ENCODE peak calls at places on chromosomes 3 and 15, in four cellular contexts. One of them, this sample, is unnamed. For H3K4me1 and H3K27me3, the result is how much of the 10 kb centered on the place peaks cover.

GRCh38 chr3:17740703-17741102 is 1.7 kb downstream of the TBC1D5 start:
- DNase-seq in lower lobe of right lung: no peak
- DNase-seq in HepG2: peak
- DNase-seq in IMR-90: peak
- DNase-seq in this sample: peak

GRCh38 chr15:65062726-65063125 is 5.1 kb downstream of the RASL12 start:
- DNase-seq in lower lobe of right lung: no peak
- DNase-seq in HepG2: no peak
- DNase-seq in IMR-90: no peak
- DNase-seq in this sample: no peak

GRCh38 chr3:143571548-143571947 is 276.7 kb downstream of the SLC9A9 start:
- DNase-seq in lower lobe of right lung: no peak
- DNase-seq in HepG2: no peak
- DNase-seq in IMR-90: no peak
- DNase-seq in this sample: no peak

GRCh38 chr3:181629029-181629428 is 82.7 kb upstream of the SOX2 start:
- DNase-seq in lower lobe of right lung: no peak
- DNase-seq in HepG2: no peak
- DNase-seq in IMR-90: peak
- DNase-seq in this sample: no peak

GRCh38 chr3:29697989-29698388 is 417.1 kb downstream of the RBMS3 start:
- DNase-seq in lower lobe of right lung: no peak
- DNase-seq in HepG2: no peak
- DNase-seq in IMR-90: peak
- DNase-seq in this sample: peak

GRCh38 chr15:75030023-75030413 is 6.6 kb downstream of the PPCDC start:
- DNase-seq in lower lobe of right lung: no peak
- DNase-seq in HepG2: no peak
- DNase-seq in IMR-90: peak
- DNase-seq in this sample: no peak

GRCh38 chr3:29156071-29156715 is 124.7 kb upstream of the RBMS3 start:
- DNase-seq in lower lobe of right lung: no peak
- DNase-seq in HepG2: no peak
- DNase-seq in IMR-90: peak
- DNase-seq in this sample: no peak

GRCh38 chr3:111315911-111316310 is 226.1 kb upstream of the CD96 start:
- DNase-seq in lower lobe of right lung: no peak
- DNase-seq in HepG2: no peak
- DNase-seq in IMR-90: peak
- DNase-seq in this sample: peak

GRCh38 chr3:128307029-128307633 is 153.8 kb downstream of the EEFSEC start:
- DNase-seq in lower lobe of right lung: no peak
- DNase-seq in HepG2: peak
- DNase-seq in IMR-90: no peak
- DNase-seq in this sample: no peak

GRCh38 chr3:50251220-50251619 is 15.2 kb downstream of the GNAI2 start:
- DNase-seq in lower lobe of right lung: no peak
- DNase-seq in HepG2: no peak
- DNase-seq in IMR-90: peak
- DNase-seq in this sample: no peak

GRCh38 chr15:92062505-92062904 is 209.0 kb downstream of the SLCO3A1 start:
- DNase-seq in lower lobe of right lung: no peak
- DNase-seq in HepG2: no peak
- DNase-seq in IMR-90: no peak
- DNase-seq in this sample: no peak

GRCh38 chr15:83250766-83251165 is 33.7 kb downstream of the BNC1 start:
- DNase-seq in lower lobe of right lung: no peak
- DNase-seq in HepG2: no peak
- DNase-seq in IMR-90: no peak
- DNase-seq in this sample: no peak

GRCh38 chr15:42723068-42723467 is 13.9 kb downstream of the CDAN1 start:
- DNase-seq in lower lobe of right lung: no peak
- DNase-seq in HepG2: peak
- DNase-seq in IMR-90: no peak
- DNase-seq in this sample: no peak

GRCh38 chr3:28081533-28081947 is 159.9 kb upstream of the CMC1 start:
- DNase-seq in lower lobe of right lung: no peak
- DNase-seq in HepG2: no peak
- DNase-seq in IMR-90: no peak
- DNase-seq in this sample: no peak

GRCh38 chr3:38274864-38275649 is 7.0 kb upstream of the SLC22A14 start:
- DNase-seq in lower lobe of right lung: no peak
- DNase-seq in HepG2: no peak
- DNase-seq in IMR-90: no peak
- DNase-seq in this sample: no peak

GRCh38 chr3:20080956-20081554 is 40.8 kb downstream of the KAT2B start:
- DNase-seq in lower lobe of right lung: peak
- DNase-seq in HepG2: peak
- DNase-seq in IMR-90: peak
- DNase-seq in this sample: no peak

GRCh38 chr3:127226946-127227842 is 34.3 kb downstream of the PRR23E start:
- DNase-seq in lower lobe of right lung: no peak
- DNase-seq in HepG2: peak
- DNase-seq in IMR-90: no peak
- DNase-seq in this sample: no peak

GRCh38 chr15:40963201-40963600 is 9.9 kb downstream of the CHAC1 start:
- DNase-seq in lower lobe of right lung: no peak
- DNase-seq in HepG2: no peak
- DNase-seq in IMR-90: no peak
- DNase-seq in this sample: no peak

GRCh38 chr3:126891791-126892190 is 91.1 kb upstream of the PLXNA1 start:
- DNase-seq in lower lobe of right lung: no peak
- DNase-seq in HepG2: no peak
- DNase-seq in IMR-90: no peak
- DNase-seq in this sample: no peak

GRCh38 chr15:84911879-84912660 is 27.6 kb downstream of the SLC28A1 start:
- DNase-seq in lower lobe of right lung: no peak
- DNase-seq in HepG2: peak
- DNase-seq in IMR-90: peak
- DNase-seq in this sample: no peak

GRCh38 chr15:82543155-82543554 is 2.9 kb upstream of the RPS17 start:
- DNase-seq in lower lobe of right lung: no peak
- DNase-seq in HepG2: no peak
- DNase-seq in IMR-90: peak
- DNase-seq in this sample: peak

GRCh38 chr3:105800320-105800719 is 68.5 kb downstream of the CBLB start:
- DNase-seq in lower lobe of right lung: no peak
- DNase-seq in HepG2: no peak
- DNase-seq in IMR-90: no peak
- DNase-seq in this sample: no peak

GRCh38 chr3:125647318-125648014 is 52.2 kb upstream of the OSBPL11 start:
- DNase-seq in lower lobe of right lung: peak
- DNase-seq in HepG2: no peak
- DNase-seq in IMR-90: no peak
- DNase-seq in this sample: no peak

DNA sequence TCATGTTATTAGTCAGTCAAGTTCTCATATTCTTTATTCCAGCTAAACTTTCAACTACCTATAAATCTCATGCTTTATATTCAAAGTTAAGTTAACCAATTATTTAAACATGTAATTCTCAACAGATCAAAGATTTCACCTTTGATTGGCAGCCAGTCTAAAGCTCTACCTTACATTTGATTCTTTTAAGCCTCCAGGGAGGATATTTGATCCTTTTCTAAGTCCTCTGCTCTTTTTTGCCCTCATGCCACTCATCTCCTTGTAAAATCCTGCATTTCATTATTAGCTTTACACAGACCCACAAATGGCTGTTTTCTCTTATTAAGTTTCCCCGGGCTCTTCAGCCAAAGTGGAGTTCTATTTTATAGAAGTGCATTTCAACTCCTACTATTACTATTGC is 134.1 kb downstream of the NLGN1 start:
- DNase-seq in lower lobe of right lung: no peak
- DNase-seq in HepG2: no peak
- DNase-seq in IMR-90: no peak
- DNase-seq in this sample: peak
- H3K4me1 ChIP-seq in lower lobe of right lung: under half
- H3K4me1 ChIP-seq in HepG2: under half
- H3K4me1 ChIP-seq in IMR-90: under half
- H3K4me1 ChIP-seq in this sample: under half

DNA sequence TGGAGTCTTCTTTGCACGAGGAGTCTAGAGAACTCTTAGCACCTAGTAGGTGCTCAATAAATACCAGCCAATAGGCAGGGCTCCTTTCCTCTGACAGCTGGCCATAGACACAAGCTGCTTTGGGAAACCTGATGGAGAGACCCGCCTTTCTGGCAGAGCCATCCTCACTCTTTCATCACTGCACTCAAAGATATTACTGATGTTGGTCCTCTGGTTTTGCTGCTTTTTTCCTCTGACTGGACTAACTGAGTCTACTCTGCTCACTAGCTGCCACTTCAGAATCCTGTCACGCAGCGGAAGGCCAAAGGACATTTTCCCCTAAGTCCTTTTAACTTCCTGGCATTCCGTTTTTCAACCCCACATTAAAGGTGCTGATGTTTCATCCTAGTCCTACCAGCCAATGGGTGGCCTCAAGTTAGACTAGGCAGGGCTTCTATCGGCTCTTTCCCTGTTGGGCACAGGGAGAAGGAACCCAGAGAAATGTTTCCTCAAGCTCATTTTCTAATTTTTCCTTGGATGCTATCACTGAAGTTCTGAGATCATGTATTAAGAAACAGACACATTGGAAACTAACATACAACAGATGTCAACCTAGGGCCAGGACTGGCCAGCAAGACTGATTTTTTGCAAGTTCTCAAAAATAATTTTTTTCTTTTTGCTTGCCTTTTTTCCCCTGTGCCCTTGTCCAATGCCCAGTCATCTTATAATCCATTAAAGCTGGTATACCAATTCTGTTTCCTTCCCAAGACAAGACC is 132.8 kb upstream of the ICE2 start:
- DNase-seq in lower lobe of right lung: no peak
- DNase-seq in HepG2: no peak
- DNase-seq in IMR-90: no peak
- DNase-seq in this sample: no peak
- H3K27me3 ChIP-seq in lower lobe of right lung: under half
- H3K27me3 ChIP-seq in HepG2: half or more
- H3K27me3 ChIP-seq in IMR-90: half or more
- H3K27me3 ChIP-seq in this sample: under half

DNA sequence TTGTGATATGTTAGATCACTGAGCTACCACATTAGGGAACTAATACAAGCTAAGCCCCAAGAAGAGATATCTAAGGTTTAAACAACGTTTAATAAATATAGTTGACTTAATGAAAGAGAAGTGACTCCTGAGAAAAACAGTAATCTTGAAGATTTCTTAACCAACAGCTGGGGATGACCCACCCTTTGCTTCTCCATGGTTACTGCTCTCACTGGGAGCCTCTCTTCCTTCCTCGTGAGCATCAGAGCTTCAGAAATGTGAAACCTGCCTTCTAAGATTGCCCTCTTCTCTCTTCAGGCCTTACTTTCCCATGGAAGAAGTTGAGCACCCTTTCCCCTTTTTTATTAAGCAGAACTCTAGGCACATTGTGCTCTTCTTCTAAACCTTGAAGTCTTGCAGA is 132.2 kb upstream of the NR2E3 start:
- DNase-seq in lower lobe of right lung: no peak
- DNase-seq in HepG2: no peak
- DNase-seq in IMR-90: no peak
- DNase-seq in this sample: no peak
- H3K4me1 ChIP-seq in lower lobe of right lung: under half
- H3K4me1 ChIP-seq in HepG2: half or more
- H3K4me1 ChIP-seq in IMR-90: under half
- H3K4me1 ChIP-seq in this sample: under half

GRCh38 chr3:99872633-99873254 is 55.1 kb downstream of the CMSS1 start:
- DNase-seq in lower lobe of right lung: no peak
- DNase-seq in HepG2: no peak
- DNase-seq in IMR-90: no peak
- DNase-seq in this sample: no peak
- H3K27me3 ChIP-seq in lower lobe of right lung: under half
- H3K27me3 ChIP-seq in HepG2: under half
- H3K27me3 ChIP-seq in IMR-90: under half
- H3K27me3 ChIP-seq in this sample: under half

GRCh38 chr15:101203029-101203428 is 48.8 kb downstream of the CHSY1 start:
- DNase-seq in lower lobe of right lung: no peak
- DNase-seq in HepG2: no peak
- DNase-seq in IMR-90: no peak
- DNase-seq in this sample: no peak

GRCh38 chr15:101198820-101199219 is 53.0 kb downstream of the CHSY1 start:
- DNase-seq in lower lobe of right lung: no peak
- DNase-seq in HepG2: no peak
- DNase-seq in IMR-90: peak
- DNase-seq in this sample: peak

GRCh38 chr15:101203607-101204006 is 48.2 kb downstream of the CHSY1 start:
- DNase-seq in lower lobe of right lung: no peak
- DNase-seq in HepG2: peak
- DNase-seq in IMR-90: no peak
- DNase-seq in this sample: no peak

GRCh38 chr15:101200181-101200580 is 51.7 kb downstream of the CHSY1 start:
- DNase-seq in lower lobe of right lung: no peak
- DNase-seq in HepG2: no peak
- DNase-seq in IMR-90: no peak
- DNase-seq in this sample: no peak

GRCh38 chr15:101201411-101202174 is 50.3 kb downstream of the CHSY1 start:
- DNase-seq in lower lobe of right lung: peak
- DNase-seq in HepG2: no peak
- DNase-seq in IMR-90: peak
- DNase-seq in this sample: peak
- H3K4me1 ChIP-seq in lower lobe of right lung: half or more
- H3K4me1 ChIP-seq in HepG2: under half
- H3K4me1 ChIP-seq in IMR-90: under half
- H3K4me1 ChIP-seq in this sample: under half

DNA sequence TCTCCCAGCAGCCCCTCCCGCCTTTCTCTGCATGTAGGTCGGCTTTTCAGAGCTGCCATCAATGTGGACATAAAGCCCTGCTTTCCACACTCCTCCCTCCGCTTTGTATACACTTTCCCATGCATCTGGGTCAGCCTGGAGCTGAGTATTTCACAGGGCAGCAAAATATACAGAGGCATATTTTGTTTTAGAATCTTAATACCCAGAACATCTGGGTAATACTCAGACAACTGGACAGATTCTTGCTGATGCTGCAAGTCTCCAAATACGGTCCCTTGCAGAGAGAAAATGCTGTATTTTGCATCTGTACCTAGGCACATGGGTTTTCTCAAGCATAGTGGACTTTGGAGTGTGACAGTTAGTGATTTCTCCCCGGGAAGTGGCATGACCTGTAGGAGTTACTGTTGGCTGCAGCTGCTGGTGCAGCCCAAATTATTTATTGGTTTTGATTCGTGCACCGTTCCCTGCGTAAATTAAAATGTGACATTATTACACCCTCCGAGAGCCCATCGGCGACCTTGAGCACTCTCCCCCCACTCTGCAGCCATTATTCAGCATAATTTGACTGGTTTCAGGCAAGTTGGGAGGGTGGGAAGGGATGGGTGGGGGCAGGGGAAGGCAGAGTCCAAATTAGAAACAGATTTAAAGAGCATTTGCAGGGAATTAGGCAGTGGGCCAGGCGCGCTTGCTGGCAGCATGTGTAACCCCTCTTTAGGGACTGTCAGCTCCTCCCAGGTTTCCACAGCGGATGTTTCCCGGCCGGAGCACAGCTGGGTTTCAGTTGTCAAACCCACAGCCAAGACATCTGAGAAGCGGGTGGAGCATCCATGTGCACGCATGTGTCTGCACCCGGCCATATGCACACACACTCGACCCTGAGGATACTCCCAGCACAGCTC is 100.8 kb downstream of the CPN2 start:
- DNase-seq in lower lobe of right lung: no peak
- DNase-seq in HepG2: no peak
- DNase-seq in IMR-90: peak
- DNase-seq in this sample: no peak
- H3K27me3 ChIP-seq in lower lobe of right lung: under half
- H3K27me3 ChIP-seq in HepG2: half or more
- H3K27me3 ChIP-seq in IMR-90: half or more
- H3K27me3 ChIP-seq in this sample: under half